ENCODE peak calls at places on chromosomes 12 and 14, in nine cellular contexts. J is mammary epithelial cell, P is prostate gland, U is thoracic aorta, Y is A673, S is ovary, Q is fibroblast of lung, I is WERI-Rb-1, C is caudate nucleus. E is an unnamed sample.

GRCh38 chr12:26271024-26271423 is 75.7 kb downstream of the SSPN start:
- DNase-seq in J (no peak), P (no peak), U (no peak), Y (no peak), S (no peak), Q (peak; percentile 78), I (no peak), C (no peak), E (peak; percentile 76)

GRCh38 chr14:75156111-75156510 is 20.3 kb downstream of the TMED10 start:
- DNase-seq in J (no peak), P (no peak), U (no peak), Y (no peak), S (no peak), Q (no peak), I (no peak), C (no peak), E (no peak)

GRCh38 chr14:91396959-91397815 is 20.4 kb downstream of the CCDC88C start:
- DNase-seq in J (no peak), P (no peak), U (no peak), Y (no peak), S (no peak), Q (no peak), I (peak; percentile 63), C (no peak), E (no peak)

GRCh38 chr12:90514325-90514724 is 440.7 kb downstream of the CCER1 start:
- DNase-seq in J (no peak), P (no peak), U (no peak), Y (peak; percentile 88), S (no peak), Q (no peak), I (no peak), C (no peak), E (no peak)

GRCh38 chr12:19712041-19712440 is 272.7 kb downstream of the AEBP2 start:
- DNase-seq in J (peak; percentile 76), P (no peak), U (no peak), Y (peak; percentile 70), S (no peak), Q (peak; percentile 94), I (no peak), C (no peak), E (peak; percentile 93)

GRCh38 chr12:26686438-26686837 is 146.6 kb downstream of the ITPR2 start:
- DNase-seq in J (no peak), P (no peak), U (no peak), Y (no peak), S (no peak), Q (no peak), I (no peak), C (no peak), E (no peak)

GRCh38 chr12:91924827-91925226 is 220.8 kb downstream of the BTG1 start:
- DNase-seq in J (no peak), P (no peak), U (no peak), Y (no peak), S (no peak), Q (no peak), I (no peak), C (no peak), E (no peak)

GRCh38 chr14:94138256-94138655 is 8.9 kb upstream of the IFI27L2 start:
- DNase-seq in J (no peak), P (no peak), U (no peak), Y (no peak), S (no peak), Q (no peak), I (no peak), C (no peak), E (no peak)

GRCh38 chr12:88036368-88036965 is 7.3 kb upstream of the C12orf50 start:
- DNase-seq in J (peak; percentile 61), P (no peak), U (no peak), Y (no peak), S (no peak), Q (peak; percentile 50), I (no peak), C (no peak), E (peak; percentile 40)

GRCh38 chr12:57372233-57372632 is 58.6 kb downstream of the R3HDM2 start:
- DNase-seq in J (no peak), P (no peak), U (no peak), Y (no peak), S (peak; percentile 29), Q (peak; percentile 38), I (no peak), C (peak; percentile 40), E (peak; percentile 18)

GRCh38 chr14:95431199-95432145 is 85.0 kb downstream of the SYNE3 start:
- DNase-seq in J (no peak), P (peak; percentile 26), U (no peak), Y (peak; percentile 60), S (no peak), Q (peak; percentile 16), I (peak; percentile 41), C (peak; percentile 32), E (peak; percentile 4)

GRCh38 chr12:29710104-29710503 is 73.6 kb downstream of the TMTC1 start:
- DNase-seq in J (no peak), P (no peak), U (no peak), Y (peak; percentile 76), S (peak; percentile 25), Q (peak; percentile 25), I (no peak), C (peak; percentile 53), E (peak; percentile 7)
- H3K27ac ChIP-seq in J (peak overlapping the region; percentile 43), P (no peak overlapping the region), U (peak overlapping the region; percentile 9), Y (no peak overlapping the region), S (peak overlapping the region; percentile 26), Q (no peak overlapping the region), I (no peak overlapping the region), C (no peak overlapping the region), E (no peak overlapping the region)

GRCh38 chr12:78732481-78732880 is 132.1 kb upstream of the SYT1 start:
- DNase-seq in J (no peak), P (no peak), U (no peak), Y (no peak), S (no peak), Q (no peak), I (no peak), C (no peak), E (no peak)
- H3K27ac ChIP-seq in J (no peak overlapping the region), P (no peak overlapping the region), U (no peak overlapping the region), Y (no peak overlapping the region), S (no peak overlapping the region), Q (no peak overlapping the region), I (no peak overlapping the region), C (no peak overlapping the region), E (no peak overlapping the region)

GRCh38 chr14:89428556-89429196 is 11.6 kb upstream of the FOXN3 start:
- DNase-seq in J (peak; percentile 77), P (peak; percentile 64), U (no peak), Y (no peak), S (peak; percentile 42), Q (peak; percentile 69), I (peak; percentile 65), C (no peak), E (peak; percentile 54)

GRCh38 chr14:89428163-89428523 is 11.1 kb upstream of the FOXN3 start:
- DNase-seq in J (no peak), P (no peak), U (no peak), Y (no peak), S (no peak), Q (no peak), I (no peak), C (no peak), E (no peak)

GRCh38 chr14:89425931-89426330 is 8.9 kb upstream of the FOXN3 start:
- DNase-seq in J (peak; percentile 82), P (no peak), U (no peak), Y (no peak), S (no peak), Q (peak; percentile 99), I (no peak), C (no peak), E (peak; percentile 99)

GRCh38 chr14:89429206-89430091 is 12.4 kb upstream of the FOXN3 start:
- DNase-seq in J (no peak), P (no peak), U (no peak), Y (peak; percentile 9), S (no peak), Q (peak; percentile 69), I (no peak), C (peak; percentile 33), E (peak; percentile 63)

DNA sequence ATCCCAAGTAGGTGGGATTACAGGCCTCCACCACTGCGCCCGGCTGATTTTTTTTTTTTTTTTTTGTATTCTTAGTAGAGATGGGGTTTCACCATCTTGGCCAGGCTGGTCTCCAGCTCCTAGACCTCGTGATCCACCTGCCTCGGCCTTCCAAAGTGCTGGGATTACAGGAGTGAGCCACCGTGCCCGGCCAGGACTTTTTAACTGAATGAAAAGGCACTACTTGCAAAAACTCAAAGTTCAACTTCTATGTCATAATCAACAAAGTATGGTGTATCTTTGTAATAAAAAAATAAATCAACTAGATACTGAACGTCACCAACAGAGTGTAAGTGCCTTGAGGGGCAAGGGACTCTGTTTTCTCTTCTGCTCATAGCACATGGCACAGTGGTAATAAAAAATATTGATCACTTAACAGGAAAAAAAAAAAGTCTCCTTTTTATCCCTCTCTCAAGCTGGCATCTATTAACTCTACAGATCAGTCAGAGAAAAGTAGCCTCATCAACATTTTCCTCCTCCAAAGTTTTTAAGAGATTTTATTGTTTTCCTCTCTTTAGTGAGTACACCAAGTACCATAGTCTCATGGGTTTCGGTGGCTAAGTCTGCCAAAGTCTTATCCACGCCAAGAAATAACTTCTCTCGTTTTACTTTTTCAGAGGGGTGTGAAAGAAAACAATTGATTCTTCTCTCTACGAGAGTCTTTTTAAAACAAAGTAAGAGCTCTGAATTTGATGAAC is 10.6 kb upstream of the FOXN3 start:
- DNase-seq in J (no peak), P (peak; percentile 51), U (no peak), Y (no peak), S (no peak), Q (no peak), I (no peak), C (no peak), E (no peak)
- H3K27ac ChIP-seq in J (no peak overlapping the region), P (peak overlapping the region; percentile 59), U (peak overlapping the region; percentile 95), Y (no peak overlapping the region), S (peak overlapping the region; percentile 82), Q (no peak overlapping the region), I (no peak overlapping the region), C (peak overlapping the region; percentile 50), E (peak overlapping the region; percentile 72)

GRCh38 chr14:105878125-105878524 is 351.7 kb downstream of the TMEM121 start:
- DNase-seq in J (no peak), P (no peak), U (no peak), Y (no peak), S (peak; percentile 3), Q (no peak), I (peak; percentile 4), C (no peak), E (no peak)

GRCh38 chr14:105878554-105878953 is 352.2 kb downstream of the TMEM121 start:
- DNase-seq in J (no peak), P (no peak), U (no peak), Y (no peak), S (no peak), Q (no peak), I (no peak), C (no peak), E (no peak)

GRCh38 chr14:105880616-105881015 is 354.2 kb downstream of the TMEM121 start:
- DNase-seq in J (no peak), P (no peak), U (no peak), Y (no peak), S (peak; percentile 8), Q (no peak), I (peak; percentile 2), C (no peak), E (no peak)

GRCh38 chr14:105879867-105880561 is 353.6 kb downstream of the TMEM121 start:
- DNase-seq in J (no peak), P (no peak), U (no peak), Y (no peak), S (peak; percentile 8), Q (no peak), I (peak; percentile 1), C (no peak), E (no peak)

DNA sequence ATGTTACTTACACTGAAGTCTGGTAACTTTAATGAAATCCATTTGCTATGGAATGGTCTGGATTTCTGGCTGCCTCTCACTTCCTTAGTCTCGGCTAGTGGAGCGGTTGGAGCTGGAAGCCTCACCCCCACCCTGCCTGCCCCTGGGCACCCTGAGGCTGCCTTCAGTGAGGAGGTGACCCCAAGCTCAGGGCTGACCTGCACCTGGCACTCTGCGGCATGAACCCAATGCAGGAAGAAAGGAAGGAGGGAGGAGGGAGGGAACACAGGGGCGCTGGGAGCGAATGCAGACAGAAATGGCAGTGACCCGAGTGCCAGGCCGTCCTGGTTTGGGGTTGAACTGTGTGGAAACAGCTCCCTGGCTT is 353.1 kb downstream of the TMEM121 start:
- DNase-seq in J (no peak), P (no peak), U (no peak), Y (no peak), S (no peak), Q (no peak), I (peak; percentile 3), C (no peak), E (no peak)
- H3K27ac ChIP-seq in J (no peak overlapping the region), P (no peak overlapping the region), U (no peak overlapping the region), Y (no peak overlapping the region), S (no peak overlapping the region), Q (no peak overlapping the region), I (no peak overlapping the region), C (no peak overlapping the region), E (no peak overlapping the region)